ENCODE peak calls at places on chromosomes 5 and 9, in five cellular contexts. B is uterus, I is left lung, F is GM12865, R is thoracic aorta. Q is an unnamed sample.

GRCh38 chr9:117696141-117696540 is 8.1 kb upstream of the TLR4 start:
- DNase-seq in R (no peak), B (no peak), I (peak; percentile 5), F (no peak), Q (no peak)

GRCh38 chr9:136975624-136976023 is 1.7 kb upstream of the PTGDS start:
- DNase-seq in F (peak; percentile 44), I (no peak), R (no peak), B (no peak), Q (no peak)

GRCh38 chr9:116232425-116233159 is 79.0 kb downstream of the PAPPA start:
- DNase-seq in I (no peak), F (no peak), B (no peak), R (no peak), Q (no peak)

GRCh38 chr9:6766606-6767005 is 8.8 kb downstream of the KDM4C start:
- DNase-seq in I (no peak), R (no peak), B (no peak), F (no peak), Q (no peak)

GRCh38 chr9:110555551-110555950 is 24.0 kb downstream of the SVEP1 start:
- DNase-seq in R (no peak), I (no peak), B (no peak), F (no peak), Q (no peak)

GRCh38 chr5:59139695-59140094 is 556.8 kb downstream of the RAB3C start:
- DNase-seq in B (no peak), F (no peak), R (no peak), I (no peak), Q (no peak)

GRCh38 chr9:5493597-5494511 is 16.5 kb upstream of the PDCD1LG2 start:
- DNase-seq in R (no peak), B (no peak), I (no peak), F (peak; percentile 95), Q (no peak)

GRCh38 chr5:103562453-103563157 is at the start of gene NUDT12:
- DNase-seq in R (peak; percentile 13), B (peak; percentile 70), F (peak; percentile 77), I (peak; percentile 85), Q (peak; percentile 76)

GRCh38 chr9:97560154-97560553 is 58.7 kb downstream of the TMOD1 start:
- DNase-seq in B (peak; percentile 7), I (no peak), F (no peak), R (no peak), Q (no peak)

GRCh38 chr5:127957183-127957582 is 126.4 kb upstream of the SLC12A2 start:
- DNase-seq in B (peak; percentile 36), F (no peak), I (no peak), R (no peak), Q (no peak)

GRCh38 chr9:134475051-134475790 is 149.0 kb downstream of the RXRA start:
- DNase-seq in F (no peak), B (peak; percentile 83), R (no peak), I (no peak), Q (no peak)

GRCh38 chr5:172800088-172800551 is 29.1 kb upstream of the DUSP1 start:
- DNase-seq in I (peak; percentile 96), B (peak; percentile 64), R (peak; percentile 54), F (no peak), Q (no peak)

GRCh38 chr9:107480386-107480789 is 9.2 kb downstream of the KLF4 start:
- DNase-seq in B (peak; percentile 73), I (no peak), F (no peak), R (no peak), Q (no peak)

GRCh38 chr5:139709587-139710369 is 61.6 kb downstream of the CXXC5 start:
- DNase-seq in B (no peak), F (no peak), I (no peak), R (no peak), Q (peak; percentile 80)

GRCh38 chr5:61307196-61307590 is 24.9 kb upstream of the ZSWIM6 start:
- DNase-seq in R (no peak), I (no peak), F (no peak), B (no peak), Q (no peak)

GRCh38 chr9:135887585-135888050 is 19.7 kb downstream of the CAMSAP1 start:
- DNase-seq in I (no peak), B (no peak), R (no peak), F (peak; percentile 24), Q (no peak)

GRCh38 chr5:56012281-56012963 is 17.7 kb upstream of the IL6ST start:
- DNase-seq in F (peak; percentile 46), R (no peak), B (no peak), I (no peak), Q (no peak)

GRCh38 chr5:59317023-59317771 is 576.3 kb downstream of the PDE4D start:
- DNase-seq in R (no peak), I (no peak), B (peak; percentile 21), F (no peak), Q (no peak)

GRCh38 chr5:80254767-80255424 is 952 bp downstream of the SERINC5 start:
- DNase-seq in R (no peak), F (peak; percentile 5), I (no peak), B (no peak), Q (no peak)

GRCh38 chr5:109053995-109054417 is 306.3 kb downstream of the FER start:
- DNase-seq in I (no peak), F (peak; percentile 18), R (no peak), B (no peak), Q (no peak)

GRCh38 chr5:191949-192690 is 825 bp downstream of the LRRC14B start:
- DNase-seq in I (peak; percentile 75), R (no peak), B (no peak), F (no peak), Q (no peak)

GRCh38 chr5:102755691-102756371 is 726 bp downstream of the PAM start:
- DNase-seq in F (peak; percentile 84), R (peak; percentile 64), I (peak; percentile 84), B (peak; percentile 57), Q (peak; percentile 71)

GRCh38 chr9:127496974-127497373 is 45.7 kb downstream of the LRSAM1 start:
- DNase-seq in R (no peak), F (no peak), I (no peak), B (no peak), Q (no peak)
- TF ChIP-seq CTCF in R (no peak), F (no peak), I (no peak), B (no peak), Q (no peak)

DNA sequence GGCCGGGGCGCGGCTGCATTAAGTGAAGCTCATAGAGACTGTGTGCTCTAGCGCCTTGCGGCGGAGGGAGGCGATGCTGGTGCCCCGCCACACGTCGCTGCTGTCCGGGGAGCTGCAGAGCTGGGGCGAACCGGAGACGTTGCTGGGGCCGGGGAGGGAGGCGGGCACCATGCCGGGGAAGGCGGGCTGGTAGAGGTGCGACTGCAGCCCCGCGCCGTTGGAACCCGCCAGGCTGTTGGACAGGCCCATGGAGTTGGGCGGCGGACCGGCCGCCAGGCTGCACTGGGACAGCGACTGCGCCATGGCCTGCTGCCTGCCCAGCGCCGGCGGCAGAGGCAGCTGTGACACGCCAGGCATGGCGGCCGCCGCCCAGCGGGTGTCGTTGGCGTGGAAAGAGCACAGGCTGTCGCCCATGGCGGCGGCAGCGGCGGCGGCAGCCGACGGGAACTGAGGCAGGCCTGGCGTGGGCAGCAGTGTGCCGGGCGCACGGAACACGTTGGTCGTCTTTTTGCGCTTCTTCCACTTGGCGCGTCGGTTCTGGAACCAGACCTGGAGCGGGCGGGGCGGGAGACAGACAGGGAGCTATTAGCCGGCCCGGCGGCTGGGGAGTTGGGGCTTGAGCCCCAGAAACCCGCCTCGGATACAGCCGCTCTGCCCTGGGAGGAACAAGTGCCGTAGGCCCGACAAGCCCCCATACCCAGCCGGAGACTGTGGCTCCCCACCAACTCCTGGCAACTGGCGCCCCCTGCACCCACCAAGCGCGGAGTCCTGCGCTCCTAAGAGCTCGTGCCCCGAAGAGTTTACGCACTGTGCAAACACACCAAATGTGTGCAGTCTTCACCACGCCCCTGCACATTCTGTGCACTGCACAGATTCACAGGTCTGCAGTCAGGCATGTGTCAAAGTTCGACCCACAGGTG is 8.0 kb downstream of the OTP start:
- DNase-seq in R (no peak), F (peak; percentile 96), I (peak; percentile 83), B (no peak), Q (no peak)
- TF ChIP-seq CTCF in R (no peak), F (peak; percentile 46), I (no peak), B (no peak), Q (peak; percentile 57)

DNA sequence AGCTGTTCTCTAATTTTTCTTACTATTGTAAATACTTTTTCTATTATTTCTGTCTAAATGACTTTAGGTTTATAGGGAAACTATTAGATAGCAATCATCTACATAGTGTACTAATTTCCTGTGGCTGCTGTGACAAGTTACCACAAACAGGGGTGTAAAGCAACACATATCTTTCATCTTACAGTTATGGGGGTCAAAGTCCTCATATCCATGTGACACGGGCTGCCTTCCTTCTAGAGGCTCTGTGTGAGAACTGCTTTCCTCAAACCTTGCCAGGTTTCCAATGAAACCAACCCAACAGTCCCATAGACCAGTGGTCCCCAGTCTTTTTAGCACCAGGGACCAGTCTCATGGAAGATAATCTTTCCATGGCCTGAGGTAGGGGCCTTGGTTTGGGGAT is 189.1 kb downstream of the ROR2 start:
- DNase-seq in F (no peak), I (no peak), B (no peak), R (no peak), Q (no peak)
- TF ChIP-seq CTCF in F (no peak), I (no peak), B (no peak), R (no peak), Q (no peak)

GRCh38 chr5:156475831-156476551 is 149.0 kb downstream of the SGCD start:
- DNase-seq in F (no peak), B (peak; percentile 75), I (no peak), R (no peak), Q (no peak)
- TF ChIP-seq CTCF in F (no peak), B (no peak), I (no peak), R (no peak), Q (no peak)

GRCh38 chr5:133458435-133458834 is 153.9 kb downstream of the FSTL4 start:
- DNase-seq in I (no peak), R (no peak), B (no peak), F (no peak), Q (no peak)

GRCh38 chr5:133461796-133462516 is 150.4 kb downstream of the FSTL4 start:
- DNase-seq in R (no peak), B (no peak), I (no peak), F (no peak), Q (no peak)

GRCh38 chr5:133459474-133460155 is 152.7 kb downstream of the FSTL4 start:
- DNase-seq in F (no peak), B (no peak), R (no peak), I (no peak), Q (no peak)

GRCh38 chr5:133457956-133458355 is 154.4 kb downstream of the FSTL4 start:
- DNase-seq in F (no peak), I (no peak), B (no peak), R (no peak), Q (no peak)

GRCh38 chr5:133460172-133460758 is 152.1 kb downstream of the FSTL4 start:
- DNase-seq in B (no peak), R (no peak), F (peak; percentile 49), I (no peak), Q (no peak)
- TF ChIP-seq CTCF in B (peak; percentile 33), R (no peak), F (peak; percentile 70), I (peak; percentile 10), Q (peak; percentile 74)

GRCh38 chr5:126846756-126847155 is 69.8 kb downstream of the LMNB1 start:
- DNase-seq in F (no peak), B (no peak), R (no peak), I (no peak), Q (no peak)

GRCh38 chr5:126848253-126848652 is 71.3 kb downstream of the LMNB1 start:
- DNase-seq in B (no peak), I (no peak), R (no peak), F (no peak), Q (no peak)

GRCh38 chr5:126847318-126848221 is 70.6 kb downstream of the LMNB1 start:
- DNase-seq in B (no peak), R (no peak), I (no peak), F (no peak), Q (no peak)

GRCh38 chr5:126849101-126849678 is 72.3 kb downstream of the LMNB1 start:
- DNase-seq in F (no peak), R (no peak), B (peak; percentile 68), I (no peak), Q (no peak)

GRCh38 chr5:126846344-126846743 is 69.4 kb downstream of the LMNB1 start:
- DNase-seq in I (no peak), B (no peak), R (no peak), F (no peak), Q (no peak)
- TF ChIP-seq CTCF in I (no peak), B (no peak), R (no peak), F (no peak), Q (peak; percentile 25)